ENCODE peak calls at places on chromosome 1, in eight cellular contexts. One of them, this sample, is unnamed.

GRCh38 chr1:169368406-169368769 is 393 bp downstream of the BLZF1 start:
- DNase-seq in NCI-H69: peak; percentile 48
- DNase-seq in activated CD8-positive, alpha-beta T cell treated with anti-CD3 and anti-CD28 coated beads for 36 hours: peak; percentile 52
- DNase-seq in HEK293T: peak; percentile 39
- DNase-seq in GM19239: no peak
- DNase-seq in T-helper 9 cell: peak; percentile 10
- DNase-seq in naive thymus-derived CD8-positive, alpha-beta T cell: peak; percentile 14
- DNase-seq in NCI-H2029 treated with DMSO at 0.1 percent for 48 hours: no peak
- DNase-seq in this sample: peak; percentile 12

GRCh38 chr1:165573787-165574186 is 30.0 kb downstream of the LRRC52 start:
- DNase-seq in NCI-H69: no peak
- DNase-seq in activated CD8-positive, alpha-beta T cell treated with anti-CD3 and anti-CD28 coated beads for 36 hours: no peak
- DNase-seq in HEK293T: no peak
- DNase-seq in GM19239: no peak
- DNase-seq in T-helper 9 cell: no peak
- DNase-seq in naive thymus-derived CD8-positive, alpha-beta T cell: no peak
- DNase-seq in NCI-H2029 treated with DMSO at 0.1 percent for 48 hours: no peak
- DNase-seq in this sample: no peak

GRCh38 chr1:241641748-241642592 is 1.8 kb upstream of the CHML start:
- DNase-seq in NCI-H69: no peak
- DNase-seq in activated CD8-positive, alpha-beta T cell treated with anti-CD3 and anti-CD28 coated beads for 36 hours: no peak
- DNase-seq in HEK293T: no peak
- DNase-seq in GM19239: no peak
- DNase-seq in T-helper 9 cell: no peak
- DNase-seq in naive thymus-derived CD8-positive, alpha-beta T cell: no peak
- DNase-seq in NCI-H2029 treated with DMSO at 0.1 percent for 48 hours: no peak
- DNase-seq in this sample: no peak

GRCh38 chr1:104136621-104137020 is 386.9 kb downstream of the AMY1C start:
- DNase-seq in NCI-H69: peak; percentile 20
- DNase-seq in activated CD8-positive, alpha-beta T cell treated with anti-CD3 and anti-CD28 coated beads for 36 hours: no peak
- DNase-seq in HEK293T: no peak
- DNase-seq in GM19239: no peak
- DNase-seq in T-helper 9 cell: no peak
- DNase-seq in naive thymus-derived CD8-positive, alpha-beta T cell: no peak
- DNase-seq in NCI-H2029 treated with DMSO at 0.1 percent for 48 hours: no peak
- DNase-seq in this sample: no peak

GRCh38 chr1:54402896-54403295 is 3.3 kb downstream of the SSBP3 start:
- DNase-seq in NCI-H69: no peak
- DNase-seq in activated CD8-positive, alpha-beta T cell treated with anti-CD3 and anti-CD28 coated beads for 36 hours: no peak
- DNase-seq in HEK293T: no peak
- DNase-seq in GM19239: no peak
- DNase-seq in T-helper 9 cell: no peak
- DNase-seq in naive thymus-derived CD8-positive, alpha-beta T cell: no peak
- DNase-seq in NCI-H2029 treated with DMSO at 0.1 percent for 48 hours: peak; percentile 80
- DNase-seq in this sample: no peak

GRCh38 chr1:93581917-93582850 is 99.5 kb downstream of the BCAR3 start:
- DNase-seq in NCI-H69: peak; percentile 74
- DNase-seq in activated CD8-positive, alpha-beta T cell treated with anti-CD3 and anti-CD28 coated beads for 36 hours: no peak
- DNase-seq in HEK293T: no peak
- DNase-seq in GM19239: no peak
- DNase-seq in T-helper 9 cell: no peak
- DNase-seq in naive thymus-derived CD8-positive, alpha-beta T cell: no peak
- DNase-seq in NCI-H2029 treated with DMSO at 0.1 percent for 48 hours: no peak
- DNase-seq in this sample: no peak

GRCh38 chr1:209861242-209861641 is 33.5 kb downstream of the UTP25 start:
- DNase-seq in NCI-H69: peak; percentile 38
- DNase-seq in activated CD8-positive, alpha-beta T cell treated with anti-CD3 and anti-CD28 coated beads for 36 hours: no peak
- DNase-seq in HEK293T: no peak
- DNase-seq in GM19239: no peak
- DNase-seq in T-helper 9 cell: no peak
- DNase-seq in naive thymus-derived CD8-positive, alpha-beta T cell: no peak
- DNase-seq in NCI-H2029 treated with DMSO at 0.1 percent for 48 hours: no peak
- DNase-seq in this sample: no peak

GRCh38 chr1:40316595-40317393 is at the start of gene COL9A2:
- DNase-seq in NCI-H69: peak; percentile 81
- DNase-seq in activated CD8-positive, alpha-beta T cell treated with anti-CD3 and anti-CD28 coated beads for 36 hours: peak; percentile 78
- DNase-seq in HEK293T: peak; percentile 1
- DNase-seq in GM19239: no peak
- DNase-seq in T-helper 9 cell: peak; percentile 50
- DNase-seq in naive thymus-derived CD8-positive, alpha-beta T cell: peak; percentile 58
- DNase-seq in NCI-H2029 treated with DMSO at 0.1 percent for 48 hours: peak; percentile 69
- DNase-seq in this sample: peak; percentile 88

GRCh38 chr1:204659061-204659460 is 26.5 kb downstream of the LRRN2 start:
- DNase-seq in NCI-H69: peak; percentile 59
- DNase-seq in activated CD8-positive, alpha-beta T cell treated with anti-CD3 and anti-CD28 coated beads for 36 hours: no peak
- DNase-seq in HEK293T: no peak
- DNase-seq in GM19239: no peak
- DNase-seq in T-helper 9 cell: no peak
- DNase-seq in naive thymus-derived CD8-positive, alpha-beta T cell: no peak
- DNase-seq in NCI-H2029 treated with DMSO at 0.1 percent for 48 hours: no peak
- DNase-seq in this sample: no peak

GRCh38 chr1:220323717-220324116 is 51.5 kb upstream of the RAB3GAP2 start:
- DNase-seq in NCI-H69: no peak
- DNase-seq in activated CD8-positive, alpha-beta T cell treated with anti-CD3 and anti-CD28 coated beads for 36 hours: no peak
- DNase-seq in HEK293T: no peak
- DNase-seq in GM19239: no peak
- DNase-seq in T-helper 9 cell: no peak
- DNase-seq in naive thymus-derived CD8-positive, alpha-beta T cell: no peak
- DNase-seq in NCI-H2029 treated with DMSO at 0.1 percent for 48 hours: no peak
- DNase-seq in this sample: no peak

GRCh38 chr1:56645663-56646330 is 683 bp downstream of the PRKAA2 start:
- DNase-seq in NCI-H69: peak; percentile 11
- DNase-seq in activated CD8-positive, alpha-beta T cell treated with anti-CD3 and anti-CD28 coated beads for 36 hours: no peak
- DNase-seq in HEK293T: peak; percentile 55
- DNase-seq in GM19239: no peak
- DNase-seq in T-helper 9 cell: no peak
- DNase-seq in naive thymus-derived CD8-positive, alpha-beta T cell: no peak
- DNase-seq in NCI-H2029 treated with DMSO at 0.1 percent for 48 hours: peak; percentile 66
- DNase-seq in this sample: no peak

GRCh38 chr1:151711044-151711800 is 5.4 kb downstream of the CELF3 start:
- DNase-seq in NCI-H69: no peak
- DNase-seq in activated CD8-positive, alpha-beta T cell treated with anti-CD3 and anti-CD28 coated beads for 36 hours: no peak
- DNase-seq in HEK293T: no peak
- DNase-seq in GM19239: no peak
- DNase-seq in T-helper 9 cell: no peak
- DNase-seq in naive thymus-derived CD8-positive, alpha-beta T cell: no peak
- DNase-seq in NCI-H2029 treated with DMSO at 0.1 percent for 48 hours: no peak
- DNase-seq in this sample: no peak

GRCh38 chr1:21721271-21721985 is 52.3 kb upstream of the RAP1GAP start:
- DNase-seq in NCI-H69: no peak
- DNase-seq in activated CD8-positive, alpha-beta T cell treated with anti-CD3 and anti-CD28 coated beads for 36 hours: no peak
- DNase-seq in HEK293T: no peak
- DNase-seq in GM19239: no peak
- DNase-seq in T-helper 9 cell: no peak
- DNase-seq in naive thymus-derived CD8-positive, alpha-beta T cell: no peak
- DNase-seq in NCI-H2029 treated with DMSO at 0.1 percent for 48 hours: no peak
- DNase-seq in this sample: no peak

GRCh38 chr1:86915737-86916235 is 1.4 kb downstream of the HS2ST1 start:
- DNase-seq in NCI-H69: peak; percentile 15
- DNase-seq in activated CD8-positive, alpha-beta T cell treated with anti-CD3 and anti-CD28 coated beads for 36 hours: no peak
- DNase-seq in HEK293T: no peak
- DNase-seq in GM19239: no peak
- DNase-seq in T-helper 9 cell: no peak
- DNase-seq in naive thymus-derived CD8-positive, alpha-beta T cell: no peak
- DNase-seq in NCI-H2029 treated with DMSO at 0.1 percent for 48 hours: no peak
- DNase-seq in this sample: no peak

GRCh38 chr1:94832446-94832845 is 12.3 kb downstream of the SLC44A3 start:
- DNase-seq in NCI-H69: no peak
- DNase-seq in activated CD8-positive, alpha-beta T cell treated with anti-CD3 and anti-CD28 coated beads for 36 hours: no peak
- DNase-seq in HEK293T: no peak
- DNase-seq in GM19239: no peak
- DNase-seq in T-helper 9 cell: no peak
- DNase-seq in naive thymus-derived CD8-positive, alpha-beta T cell: no peak
- DNase-seq in NCI-H2029 treated with DMSO at 0.1 percent for 48 hours: no peak
- DNase-seq in this sample: no peak

GRCh38 chr1:245197911-245198379 is 43.2 kb downstream of the KIF26B start:
- DNase-seq in NCI-H69: peak; percentile 39
- DNase-seq in activated CD8-positive, alpha-beta T cell treated with anti-CD3 and anti-CD28 coated beads for 36 hours: no peak
- DNase-seq in HEK293T: no peak
- DNase-seq in GM19239: no peak
- DNase-seq in T-helper 9 cell: no peak
- DNase-seq in naive thymus-derived CD8-positive, alpha-beta T cell: no peak
- DNase-seq in NCI-H2029 treated with DMSO at 0.1 percent for 48 hours: no peak
- DNase-seq in this sample: no peak

GRCh38 chr1:223513309-223513708 is 120.1 kb downstream of the CCDC185 start:
- DNase-seq in NCI-H69: peak; percentile 45
- DNase-seq in activated CD8-positive, alpha-beta T cell treated with anti-CD3 and anti-CD28 coated beads for 36 hours: no peak
- DNase-seq in HEK293T: no peak
- DNase-seq in GM19239: no peak
- DNase-seq in T-helper 9 cell: no peak
- DNase-seq in naive thymus-derived CD8-positive, alpha-beta T cell: no peak
- DNase-seq in NCI-H2029 treated with DMSO at 0.1 percent for 48 hours: peak; percentile 77
- DNase-seq in this sample: no peak

GRCh38 chr1:99644302-99645004 is 1.5 kb upstream of the PALMD start:
- DNase-seq in NCI-H69: peak; percentile 5
- DNase-seq in activated CD8-positive, alpha-beta T cell treated with anti-CD3 and anti-CD28 coated beads for 36 hours: no peak
- DNase-seq in HEK293T: no peak
- DNase-seq in GM19239: no peak
- DNase-seq in T-helper 9 cell: no peak
- DNase-seq in naive thymus-derived CD8-positive, alpha-beta T cell: no peak
- DNase-seq in NCI-H2029 treated with DMSO at 0.1 percent for 48 hours: no peak
- DNase-seq in this sample: no peak

GRCh38 chr1:23814016-23814415 is 11.2 kb downstream of the HMGCL start:
- DNase-seq in NCI-H69: no peak
- DNase-seq in activated CD8-positive, alpha-beta T cell treated with anti-CD3 and anti-CD28 coated beads for 36 hours: no peak
- DNase-seq in HEK293T: no peak
- DNase-seq in GM19239: no peak
- DNase-seq in T-helper 9 cell: no peak
- DNase-seq in naive thymus-derived CD8-positive, alpha-beta T cell: no peak
- DNase-seq in NCI-H2029 treated with DMSO at 0.1 percent for 48 hours: no peak
- DNase-seq in this sample: no peak

GRCh38 chr1:72915581-72915980 is 633.2 kb upstream of the NEGR1 start:
- DNase-seq in NCI-H69: peak; percentile 85
- DNase-seq in activated CD8-positive, alpha-beta T cell treated with anti-CD3 and anti-CD28 coated beads for 36 hours: no peak
- DNase-seq in HEK293T: no peak
- DNase-seq in GM19239: no peak
- DNase-seq in T-helper 9 cell: no peak
- DNase-seq in naive thymus-derived CD8-positive, alpha-beta T cell: no peak
- DNase-seq in NCI-H2029 treated with DMSO at 0.1 percent for 48 hours: peak; percentile 8
- DNase-seq in this sample: no peak

GRCh38 chr1:39214998-39215873 is 10.7 kb downstream of the MACF1 start:
- DNase-seq in NCI-H69: no peak
- DNase-seq in activated CD8-positive, alpha-beta T cell treated with anti-CD3 and anti-CD28 coated beads for 36 hours: peak; percentile 65
- DNase-seq in HEK293T: no peak
- DNase-seq in GM19239: peak; percentile 48
- DNase-seq in T-helper 9 cell: peak; percentile 33
- DNase-seq in naive thymus-derived CD8-positive, alpha-beta T cell: peak; percentile 18
- DNase-seq in NCI-H2029 treated with DMSO at 0.1 percent for 48 hours: no peak
- DNase-seq in this sample: peak; percentile 63

GRCh38 chr1:75423616-75424015 is 187.3 kb downstream of the SLC44A5 start:
- DNase-seq in NCI-H69: peak; percentile 73
- DNase-seq in activated CD8-positive, alpha-beta T cell treated with anti-CD3 and anti-CD28 coated beads for 36 hours: no peak
- DNase-seq in HEK293T: peak; percentile 36
- DNase-seq in GM19239: no peak
- DNase-seq in T-helper 9 cell: no peak
- DNase-seq in naive thymus-derived CD8-positive, alpha-beta T cell: no peak
- DNase-seq in NCI-H2029 treated with DMSO at 0.1 percent for 48 hours: no peak
- DNase-seq in this sample: no peak

GRCh38 chr1:173474097-173474779 is 2.9 kb upstream of the PRDX6 start:
- DNase-seq in NCI-H69: peak; percentile 27
- DNase-seq in activated CD8-positive, alpha-beta T cell treated with anti-CD3 and anti-CD28 coated beads for 36 hours: no peak
- DNase-seq in HEK293T: no peak
- DNase-seq in GM19239: no peak
- DNase-seq in T-helper 9 cell: no peak
- DNase-seq in naive thymus-derived CD8-positive, alpha-beta T cell: no peak
- DNase-seq in NCI-H2029 treated with DMSO at 0.1 percent for 48 hours: no peak
- DNase-seq in this sample: no peak

GRCh38 chr1:173224280-173224886 is 17.3 kb upstream of the TNFSF4 start:
- DNase-seq in NCI-H69: peak; percentile 45
- DNase-seq in activated CD8-positive, alpha-beta T cell treated with anti-CD3 and anti-CD28 coated beads for 36 hours: no peak
- DNase-seq in HEK293T: no peak
- DNase-seq in GM19239: no peak
- DNase-seq in T-helper 9 cell: no peak
- DNase-seq in naive thymus-derived CD8-positive, alpha-beta T cell: no peak
- DNase-seq in NCI-H2029 treated with DMSO at 0.1 percent for 48 hours: no peak
- DNase-seq in this sample: no peak

GRCh38 chr1:38030596-38031512 is 15.7 kb downstream of the POU3F1 start:
- DNase-seq in NCI-H69: no peak
- DNase-seq in activated CD8-positive, alpha-beta T cell treated with anti-CD3 and anti-CD28 coated beads for 36 hours: no peak
- DNase-seq in HEK293T: no peak
- DNase-seq in GM19239: no peak
- DNase-seq in T-helper 9 cell: no peak
- DNase-seq in naive thymus-derived CD8-positive, alpha-beta T cell: no peak
- DNase-seq in NCI-H2029 treated with DMSO at 0.1 percent for 48 hours: no peak
- DNase-seq in this sample: no peak

GRCh38 chr1:54028306-54029251 is 10.6 kb upstream of the LDLRAD1 start:
- DNase-seq in NCI-H69: no peak
- DNase-seq in activated CD8-positive, alpha-beta T cell treated with anti-CD3 and anti-CD28 coated beads for 36 hours: no peak
- DNase-seq in HEK293T: no peak
- DNase-seq in GM19239: no peak
- DNase-seq in T-helper 9 cell: no peak
- DNase-seq in naive thymus-derived CD8-positive, alpha-beta T cell: no peak
- DNase-seq in NCI-H2029 treated with DMSO at 0.1 percent for 48 hours: peak; percentile 42
- DNase-seq in this sample: no peak

GRCh38 chr1:26050255-26050640 is 4.3 kb upstream of the SLC30A2 start:
- DNase-seq in NCI-H69: no peak
- DNase-seq in activated CD8-positive, alpha-beta T cell treated with anti-CD3 and anti-CD28 coated beads for 36 hours: no peak
- DNase-seq in HEK293T: no peak
- DNase-seq in GM19239: no peak
- DNase-seq in T-helper 9 cell: no peak
- DNase-seq in naive thymus-derived CD8-positive, alpha-beta T cell: no peak
- DNase-seq in NCI-H2029 treated with DMSO at 0.1 percent for 48 hours: no peak
- DNase-seq in this sample: no peak

GRCh38 chr1:65946960-65947359 is 154.3 kb downstream of the PDE4B start:
- DNase-seq in NCI-H69: no peak
- DNase-seq in activated CD8-positive, alpha-beta T cell treated with anti-CD3 and anti-CD28 coated beads for 36 hours: no peak
- DNase-seq in HEK293T: no peak
- DNase-seq in GM19239: no peak
- DNase-seq in T-helper 9 cell: no peak
- DNase-seq in naive thymus-derived CD8-positive, alpha-beta T cell: no peak
- DNase-seq in NCI-H2029 treated with DMSO at 0.1 percent for 48 hours: no peak
- DNase-seq in this sample: no peak

GRCh38 chr1:26820784-26821269 is 5.7 kb upstream of the ZDHHC18 start:
- DNase-seq in NCI-H69: peak; percentile 6
- DNase-seq in activated CD8-positive, alpha-beta T cell treated with anti-CD3 and anti-CD28 coated beads for 36 hours: peak; percentile 49
- DNase-seq in HEK293T: no peak
- DNase-seq in GM19239: peak; percentile 79
- DNase-seq in T-helper 9 cell: no peak
- DNase-seq in naive thymus-derived CD8-positive, alpha-beta T cell: peak; percentile 39
- DNase-seq in NCI-H2029 treated with DMSO at 0.1 percent for 48 hours: no peak
- DNase-seq in this sample: peak; percentile 88

GRCh38 chr1:67149179-67149770 is 14.5 kb upstream of the C1orf141 start:
- DNase-seq in NCI-H69: peak; percentile 70
- DNase-seq in activated CD8-positive, alpha-beta T cell treated with anti-CD3 and anti-CD28 coated beads for 36 hours: peak; percentile 79
- DNase-seq in HEK293T: peak; percentile 88
- DNase-seq in GM19239: peak; percentile 52
- DNase-seq in T-helper 9 cell: peak; percentile 21
- DNase-seq in naive thymus-derived CD8-positive, alpha-beta T cell: peak; percentile 36
- DNase-seq in NCI-H2029 treated with DMSO at 0.1 percent for 48 hours: peak; percentile 52
- DNase-seq in this sample: peak; percentile 62

GRCh38 chr1:57707631-57708030 is 283.8 kb upstream of the DAB1 start:
- DNase-seq in NCI-H69: no peak
- DNase-seq in activated CD8-positive, alpha-beta T cell treated with anti-CD3 and anti-CD28 coated beads for 36 hours: no peak
- DNase-seq in HEK293T: no peak
- DNase-seq in GM19239: no peak
- DNase-seq in T-helper 9 cell: no peak
- DNase-seq in naive thymus-derived CD8-positive, alpha-beta T cell: no peak
- DNase-seq in NCI-H2029 treated with DMSO at 0.1 percent for 48 hours: no peak
- DNase-seq in this sample: no peak

GRCh38 chr1:198328458-198329032 is 171.7 kb downstream of the NEK7 start:
- DNase-seq in NCI-H69: no peak
- DNase-seq in activated CD8-positive, alpha-beta T cell treated with anti-CD3 and anti-CD28 coated beads for 36 hours: no peak
- DNase-seq in HEK293T: no peak
- DNase-seq in GM19239: no peak
- DNase-seq in T-helper 9 cell: no peak
- DNase-seq in naive thymus-derived CD8-positive, alpha-beta T cell: no peak
- DNase-seq in NCI-H2029 treated with DMSO at 0.1 percent for 48 hours: no peak
- DNase-seq in this sample: no peak

GRCh38 chr1:4425892-4426291 is 228.5 kb upstream of the AJAP1 start:
- DNase-seq in NCI-H69: no peak
- DNase-seq in activated CD8-positive, alpha-beta T cell treated with anti-CD3 and anti-CD28 coated beads for 36 hours: peak; percentile 40
- DNase-seq in HEK293T: peak; percentile 36
- DNase-seq in GM19239: no peak
- DNase-seq in T-helper 9 cell: no peak
- DNase-seq in naive thymus-derived CD8-positive, alpha-beta T cell: no peak
- DNase-seq in NCI-H2029 treated with DMSO at 0.1 percent for 48 hours: no peak
- DNase-seq in this sample: no peak

GRCh38 chr1:239755107-239755506 is 336.6 kb upstream of the FMN2 start:
- DNase-seq in NCI-H69: no peak
- DNase-seq in activated CD8-positive, alpha-beta T cell treated with anti-CD3 and anti-CD28 coated beads for 36 hours: no peak
- DNase-seq in HEK293T: no peak
- DNase-seq in GM19239: no peak
- DNase-seq in T-helper 9 cell: no peak
- DNase-seq in naive thymus-derived CD8-positive, alpha-beta T cell: no peak
- DNase-seq in NCI-H2029 treated with DMSO at 0.1 percent for 48 hours: no peak
- DNase-seq in this sample: no peak

This sample was measured in naive B cell.